ENCODE peak calls at places on chromosomes 4 and X, in ten cellular contexts. K is ELF-1; S is neural progenitor cell; M is SHP77; X is activated CD4-positive, alpha-beta T cell treated with anti-CD3 and anti-CD28 coated beads, Interleukin-2, amount 10 ng/mL, durations not matched to agents 7 days and 5 days; D is SJSA1; T is KG1; Q is Caki2; B is hypothalamus; U is WTC11. Z is an unnamed sample.

GRCh38 chr4:102493794-102494193 is 7.4 kb upstream of the NFKB1 start:
- DNase-seq in T (no peak), K (peak), M (peak), U (no peak), X (no peak), Q (no peak), B (no peak), D (no peak), S (no peak), Z (no peak)

GRCh38 chr4:123995939-123996338 is 599.3 kb downstream of the SPRY1 start:
- DNase-seq in D (no peak), Q (peak), S (no peak), T (no peak), M (no peak), K (no peak), X (no peak), U (no peak), B (no peak), Z (no peak)

GRCh38 chrX:75603833-75604232 is 81.0 kb upstream of the ZDHHC15 start:
- DNase-seq in M (peak), Q (peak), K (peak), X (peak), D (no peak), U (no peak), S (peak), T (no peak), B (no peak), Z (no peak)

GRCh38 chr4:1305261-1305711 is 15.6 kb downstream of the MAEA start:
- DNase-seq in Q (no peak), U (no peak), S (no peak), M (no peak), T (no peak), X (no peak), B (no peak), K (no peak), D (no peak), Z (no peak)

GRCh38 chrX:9340619-9341304 is 124.1 kb upstream of the TBL1X start:
- DNase-seq in M (no peak), Q (no peak), U (no peak), K (peak), S (peak), B (peak), X (peak), D (no peak), T (peak), Z (no peak)

GRCh38 chr4:155426953-155427352 is 50.2 kb upstream of the MAP9 start:
- DNase-seq in B (no peak), X (no peak), D (no peak), M (no peak), T (no peak), K (peak), Q (no peak), U (peak), S (peak), Z (no peak)

GRCh38 chr4:145734576-145735329 is 54.8 kb downstream of the C4orf51 start:
- DNase-seq in U (no peak), K (peak), S (no peak), D (peak), B (no peak), X (no peak), Q (peak), M (no peak), T (no peak), Z (no peak)

GRCh38 chrX:119636419-119636818 is 30.2 kb upstream of the NKRF start:
- DNase-seq in K (no peak), X (no peak), M (no peak), Q (no peak), S (no peak), U (no peak), T (no peak), D (no peak), B (no peak), Z (no peak)

GRCh38 chrX:110944793-110945466 is 149.3 kb upstream of the CHRDL1 start:
- DNase-seq in U (peak), D (no peak), Q (no peak), K (peak), B (no peak), X (no peak), T (no peak), S (peak), M (no peak), Z (no peak)